ENCODE peak calls at places on chromosomes 7 and 10, in seven cellular contexts. M is mesothelial cell of epicardium; C is iris pigment epithelial cell; Z is activated CD8-positive, alpha-beta memory T cell treated with anti-CD3 and anti-CD28 coated beads for 24 hours; P is endothelial cell; X is thoracic aorta; L is AML-193. F is an unnamed sample.

GRCh38 chr7:28298870-28299484 is 113.3 kb upstream of the CREB5 start:
- DNase-seq in M (no peak), C (peak), Z (no peak), P (peak), X (no peak), L (no peak), F (peak)

GRCh38 chr7:26987338-26987737 is 108.5 kb downstream of the HOXA1 start:
- DNase-seq in M (no peak), C (no peak), Z (no peak), P (no peak), X (no peak), L (no peak), F (no peak)

GRCh38 chr7:32020760-32021159 is 49.4 kb downstream of the PDE1C start:
- DNase-seq in M (no peak), C (peak), Z (no peak), P (no peak), X (no peak), L (no peak), F (no peak)

GRCh38 chr10:14742815-14743214 is 31.9 kb downstream of the FAM107B start:
- DNase-seq in M (no peak), C (no peak), Z (no peak), P (no peak), X (no peak), L (no peak), F (no peak)

GRCh38 chr10:97229322-97229721 is 43.6 kb upstream of the SLIT1 start:
- DNase-seq in M (no peak), C (peak), Z (no peak), P (no peak), X (no peak), L (no peak), F (peak)

GRCh38 chr10:32538256-32538655 is 92.3 kb downstream of the CCDC7 start:
- DNase-seq in M (no peak), C (no peak), Z (no peak), P (no peak), X (no peak), L (no peak), F (no peak)

GRCh38 chr7:31633894-31634494 is 53.0 kb upstream of the PPP1R17 start:
- DNase-seq in M (peak), C (peak), Z (no peak), P (peak), X (no peak), L (peak), F (peak)

GRCh38 chr7:143395187-143396149 is 13.2 kb downstream of the EPHA1 start:
- DNase-seq in M (no peak), C (no peak), Z (no peak), P (no peak), X (no peak), L (peak), F (no peak)

F was measured in Panc1.